ENCODE peak calls at places on chromosomes 13 and 19, in four cellular contexts. Z, J, M and U are unnamed samples.

GRCh38 chr19:18090545-18091216 is 3.9 kb upstream of the IL12RB1 start:
- DNase-seq in Z (no peak), J (no peak), M (no peak), U (no peak)

GRCh38 chr19:1362385-1363257 is 21.1 kb upstream of the NDUFS7 start:
- DNase-seq in Z (no peak), J (no peak), M (no peak), U (no peak)

GRCh38 chr19:35641515-35642151 is at the start of gene ETV2:
- DNase-seq in Z (peak; percentile 13), J (no peak), M (no peak), U (no peak)

GRCh38 chr19:42290523-42291436 is 11.2 kb upstream of the PRR19 start:
- DNase-seq in Z (no peak), J (peak; percentile 26), M (no peak), U (no peak)

GRCh38 chr19:38386968-38387549 is 775 bp downstream of the GGN start:
- DNase-seq in Z (peak; percentile 20), J (no peak), M (no peak), U (no peak)

GRCh38 chr19:17671906-17672305 is 16.2 kb downstream of the UNC13A start:
- DNase-seq in Z (peak; percentile 27), J (peak; percentile 65), M (no peak), U (no peak)

GRCh38 chr19:38392707-38393308 is 4.3 kb downstream of the SPRED3 start:
- DNase-seq in Z (no peak), J (no peak), M (no peak), U (no peak)

GRCh38 chr19:57850553-57851017 is 926 bp downstream of the ZNF587 start:
- DNase-seq in Z (peak; percentile 28), J (peak; percentile 21), M (no peak), U (no peak)

GRCh38 chr13:29994911-29995601 is 144.6 kb upstream of the UBL3 start:
- DNase-seq in Z (no peak), J (no peak), M (no peak), U (no peak)

GRCh38 chr13:111461445-111462149 is 141.2 kb downstream of the TEX29 start:
- DNase-seq in Z (no peak), J (no peak), M (no peak), U (no peak)

GRCh38 chr19:32717496-32717895 is 2.1 kb upstream of the TDRD12 start:
- DNase-seq in Z (no peak), J (no peak), M (no peak), U (no peak)

GRCh38 chr19:18102916-18103542 is 5.5 kb downstream of the MAST3 start:
- DNase-seq in Z (no peak), J (no peak), M (no peak), U (no peak)